ENCODE peak calls at places on chromosomes 7 and 10, in ten cellular contexts. One of them, this sample, is unnamed.

GRCh38 chr10:52956861-52957260 is 184.3 kb upstream of the MBL2 start:
- DNase-seq in CD4-positive, alpha-beta T cell: no peak
- DNase-seq in tibial nerve: no peak
- DNase-seq in NCI-H1092: no peak
- DNase-seq in adipocyte: peak
- DNase-seq in NCI-H2081: no peak
- DNase-seq in RCC 7860: no peak
- DNase-seq in mesenchymal stem cell: no peak
- DNase-seq in T-helper 17 cell: no peak
- DNase-seq in cardiac muscle cell: no peak
- DNase-seq in this sample: no peak

GRCh38 chr7:64643567-64643966 is 22.4 kb upstream of the ZNF107 start:
- DNase-seq in CD4-positive, alpha-beta T cell: no peak
- DNase-seq in tibial nerve: no peak
- DNase-seq in NCI-H1092: no peak
- DNase-seq in adipocyte: no peak
- DNase-seq in NCI-H2081: no peak
- DNase-seq in RCC 7860: no peak
- DNase-seq in mesenchymal stem cell: no peak
- DNase-seq in T-helper 17 cell: no peak
- DNase-seq in cardiac muscle cell: no peak
- DNase-seq in this sample: no peak

GRCh38 chr10:13291821-13292773 is 7.8 kb downstream of the PHYH start:
- DNase-seq in CD4-positive, alpha-beta T cell: no peak
- DNase-seq in tibial nerve: no peak
- DNase-seq in NCI-H1092: no peak
- DNase-seq in adipocyte: no peak
- DNase-seq in NCI-H2081: no peak
- DNase-seq in RCC 7860: no peak
- DNase-seq in mesenchymal stem cell: no peak
- DNase-seq in T-helper 17 cell: no peak
- DNase-seq in cardiac muscle cell: no peak
- DNase-seq in this sample: no peak

GRCh38 chr7:6536262-6536770 is 14.9 kb downstream of the GRID2IP start:
- DNase-seq in CD4-positive, alpha-beta T cell: no peak
- DNase-seq in tibial nerve: no peak
- DNase-seq in NCI-H1092: peak
- DNase-seq in adipocyte: peak
- DNase-seq in NCI-H2081: peak
- DNase-seq in RCC 7860: no peak
- DNase-seq in mesenchymal stem cell: no peak
- DNase-seq in T-helper 17 cell: no peak
- DNase-seq in cardiac muscle cell: peak
- DNase-seq in this sample: no peak

GRCh38 chr10:97083228-97083860 is 102.4 kb downstream of the SLIT1 start:
- DNase-seq in CD4-positive, alpha-beta T cell: no peak
- DNase-seq in tibial nerve: no peak
- DNase-seq in NCI-H1092: no peak
- DNase-seq in adipocyte: no peak
- DNase-seq in NCI-H2081: no peak
- DNase-seq in RCC 7860: no peak
- DNase-seq in mesenchymal stem cell: no peak
- DNase-seq in T-helper 17 cell: no peak
- DNase-seq in cardiac muscle cell: no peak
- DNase-seq in this sample: no peak

GRCh38 chr7:137771679-137772078 is 75.1 kb downstream of the DGKI start:
- DNase-seq in CD4-positive, alpha-beta T cell: no peak
- DNase-seq in tibial nerve: no peak
- DNase-seq in NCI-H1092: no peak
- DNase-seq in adipocyte: peak
- DNase-seq in NCI-H2081: no peak
- DNase-seq in RCC 7860: peak
- DNase-seq in mesenchymal stem cell: peak
- DNase-seq in T-helper 17 cell: no peak
- DNase-seq in cardiac muscle cell: no peak
- DNase-seq in this sample: no peak

GRCh38 chr7:36787933-36788378 is 63.7 kb upstream of the AOAH start:
- DNase-seq in CD4-positive, alpha-beta T cell: no peak
- DNase-seq in tibial nerve: no peak
- DNase-seq in NCI-H1092: no peak
- DNase-seq in adipocyte: no peak
- DNase-seq in NCI-H2081: no peak
- DNase-seq in RCC 7860: no peak
- DNase-seq in mesenchymal stem cell: no peak
- DNase-seq in T-helper 17 cell: no peak
- DNase-seq in cardiac muscle cell: no peak
- DNase-seq in this sample: no peak

GRCh38 chr7:35249537-35249907 is 4.4 kb downstream of the TBX20 start:
- DNase-seq in CD4-positive, alpha-beta T cell: no peak
- DNase-seq in tibial nerve: no peak
- DNase-seq in NCI-H1092: no peak
- DNase-seq in adipocyte: no peak
- DNase-seq in NCI-H2081: no peak
- DNase-seq in RCC 7860: no peak
- DNase-seq in mesenchymal stem cell: no peak
- DNase-seq in T-helper 17 cell: no peak
- DNase-seq in cardiac muscle cell: peak
- DNase-seq in this sample: no peak

GRCh38 chr10:110972231-110973134 is 53.1 kb downstream of the SHOC2 start:
- DNase-seq in CD4-positive, alpha-beta T cell: no peak
- DNase-seq in tibial nerve: no peak
- DNase-seq in NCI-H1092: no peak
- DNase-seq in adipocyte: no peak
- DNase-seq in NCI-H2081: no peak
- DNase-seq in RCC 7860: no peak
- DNase-seq in mesenchymal stem cell: no peak
- DNase-seq in T-helper 17 cell: no peak
- DNase-seq in cardiac muscle cell: no peak
- DNase-seq in this sample: no peak

GRCh38 chr7:114644455-114644854 is 229.8 kb downstream of the FOXP2 start:
- DNase-seq in CD4-positive, alpha-beta T cell: no peak
- DNase-seq in tibial nerve: no peak
- DNase-seq in NCI-H1092: no peak
- DNase-seq in adipocyte: no peak
- DNase-seq in NCI-H2081: peak
- DNase-seq in RCC 7860: no peak
- DNase-seq in mesenchymal stem cell: no peak
- DNase-seq in T-helper 17 cell: no peak
- DNase-seq in cardiac muscle cell: no peak
- DNase-seq in this sample: no peak

GRCh38 chr10:17607603-17608332 is 9.4 kb downstream of the HACD1 start:
- DNase-seq in CD4-positive, alpha-beta T cell: no peak
- DNase-seq in tibial nerve: no peak
- DNase-seq in NCI-H1092: peak
- DNase-seq in adipocyte: peak
- DNase-seq in NCI-H2081: peak
- DNase-seq in RCC 7860: peak
- DNase-seq in mesenchymal stem cell: peak
- DNase-seq in T-helper 17 cell: no peak
- DNase-seq in cardiac muscle cell: peak
- DNase-seq in this sample: no peak

GRCh38 chr10:101889256-101890210 is 45.9 kb upstream of the KCNIP2 start:
- DNase-seq in CD4-positive, alpha-beta T cell: peak
- DNase-seq in tibial nerve: peak
- DNase-seq in NCI-H1092: peak
- DNase-seq in adipocyte: peak
- DNase-seq in NCI-H2081: peak
- DNase-seq in RCC 7860: peak
- DNase-seq in mesenchymal stem cell: peak
- DNase-seq in T-helper 17 cell: peak
- DNase-seq in cardiac muscle cell: peak
- DNase-seq in this sample: peak

GRCh38 chr7:155001756-155002410 is 1.0 kb downstream of the PAXIP1 start:
- DNase-seq in CD4-positive, alpha-beta T cell: no peak
- DNase-seq in tibial nerve: no peak
- DNase-seq in NCI-H1092: no peak
- DNase-seq in adipocyte: peak
- DNase-seq in NCI-H2081: peak
- DNase-seq in RCC 7860: no peak
- DNase-seq in mesenchymal stem cell: peak
- DNase-seq in T-helper 17 cell: no peak
- DNase-seq in cardiac muscle cell: no peak
- DNase-seq in this sample: no peak